ENCODE peak calls at places on chromosomes 13 and 19, in six cellular contexts. T is stimulated activated CD4-positive, alpha-beta T cell treated with anti-CD3 and anti-CD28 coated beads, Interleukin-2, amount 100 ng/mL, for 48 hours; W is T-helper 1 cell; K is iris pigment epithelial cell; N is bronchial epithelial cell; I is upper lobe of right lung. C is an unnamed sample.
A peak's percentile ranks its signal among the peaks of the same experiment; 100 is the strongest.

GRCh38 chr19:13302521-13303270 is 152.5 kb downstream of the IER2 start:
- DNase-seq in T (no peak), W (no peak), K (no peak), N (no peak), I (no peak), C (no peak)

GRCh38 chr13:97018029-97018819 is 23.9 kb upstream of the OXGR1 start:
- DNase-seq in T (peak; percentile 15), W (peak; percentile 42), K (peak; percentile 71), N (peak; percentile 53), I (no peak), C (no peak)

GRCh38 chr13:20559659-20560356 is 7.1 kb upstream of the IFT88 start:
- DNase-seq in T (no peak), W (no peak), K (no peak), N (no peak), I (no peak), C (no peak)

GRCh38 chr19:34173145-34173956 is 1.0 kb downstream of the LSM14A start:
- DNase-seq in T (no peak), W (peak; percentile 34), K (peak; percentile 62), N (peak; percentile 65), I (no peak), C (no peak)

GRCh38 chr19:53906211-53907192 is 2.6 kb upstream of the CACNG7 start:
- DNase-seq in T (peak; percentile 68), W (peak; percentile 45), K (no peak), N (no peak), I (peak; percentile 80), C (peak; percentile 68)

GRCh38 chr13:38990693-38991092 is at the start of gene STOML3:
- DNase-seq in T (no peak), W (no peak), K (peak; percentile 5), N (no peak), I (no peak), C (no peak)

GRCh38 chr13:97125810-97126738 is 96.1 kb upstream of the MBNL2 start:
- DNase-seq in T (no peak), W (peak; percentile 61), K (peak; percentile 85), N (peak; percentile 91), I (no peak), C (no peak)

GRCh38 chr13:43245374-43245964 is 222.1 kb downstream of the DNAJC15 start:
- DNase-seq in T (no peak), W (no peak), K (peak; percentile 89), N (peak; percentile 81), I (no peak), C (no peak)

GRCh38 chr19:763181-763580 is 12.3 kb downstream of the MISP start:
- DNase-seq in T (no peak), W (no peak), K (no peak), N (no peak), I (no peak), C (no peak)

C was measured in naive thymus-derived CD8-positive, alpha-beta T cell.